ENCODE peak calls at places on chromosomes 3 and 15, in six cellular contexts. H is neuronal stem cell, J is IMR-90, C is H1, A is mesendoderm, M is mesenchymal stem cell. N is an unnamed sample.

GRCh38 chr3:149970716-149971402 is at the start of gene PFN2:
- DNase-seq in H (peak), A (peak), C (no peak), M (peak), J (peak), N (peak)

GRCh38 chr3:28940530-28940929 is 340.3 kb upstream of the RBMS3 start:
- DNase-seq in C (no peak), A (no peak), H (no peak), J (peak), M (peak), N (no peak)

GRCh38 chr15:59362339-59362738 is 10.3 kb downstream of the MYO1E start:
- DNase-seq in M (no peak), C (no peak), J (no peak), H (no peak), A (no peak), N (no peak)

GRCh38 chr3:195893121-195893449 is 15.3 kb downstream of the TNK2 start:
- DNase-seq in H (no peak), J (no peak), M (no peak), A (no peak), C (no peak), N (no peak)

GRCh38 chr15:37107071-37107753 is 6.9 kb upstream of the MEIS2 start:
- DNase-seq in H (peak), A (peak), M (peak), C (no peak), J (no peak), N (peak)

GRCh38 chr3:23888617-23889228 is 28.1 kb downstream of the NKIRAS1 start:
- DNase-seq in J (peak), M (peak), C (no peak), A (no peak), H (no peak), N (no peak)

GRCh38 chr3:53482227-53482626 is 12.2 kb upstream of the CACNA1D start:
- DNase-seq in H (no peak), J (no peak), C (no peak), A (no peak), M (no peak), N (no peak)

GRCh38 chr3:127538569-127538968 is 52.0 kb downstream of the TPRA1 start:
- DNase-seq in M (no peak), H (no peak), A (no peak), J (no peak), C (no peak), N (no peak)

GRCh38 chr15:67023517-67024321 is 41.7 kb upstream of the SMAD3 start:
- DNase-seq in M (no peak), H (no peak), C (no peak), J (no peak), A (no peak), N (no peak)

GRCh38 chr15:33021806-33022389 is 172.6 kb downstream of the FMN1 start:
- DNase-seq in A (peak), H (peak), M (peak), C (no peak), J (peak), N (no peak)

GRCh38 chr15:83810110-83810509 is 156.2 kb downstream of the ADAMTSL3 start:
- DNase-seq in H (no peak), A (no peak), M (no peak), J (no peak), C (no peak), N (no peak)

GRCh38 chr3:149415484-149415883 is 38.0 kb upstream of the TM4SF1 start:
- DNase-seq in J (no peak), H (no peak), M (peak), C (no peak), A (no peak), N (no peak)

GRCh38 chr3:194187543-194187942 is 51.6 kb downstream of the HES1 start:
- DNase-seq in J (no peak), H (no peak), M (no peak), C (no peak), A (no peak), N (no peak)

DNA sequence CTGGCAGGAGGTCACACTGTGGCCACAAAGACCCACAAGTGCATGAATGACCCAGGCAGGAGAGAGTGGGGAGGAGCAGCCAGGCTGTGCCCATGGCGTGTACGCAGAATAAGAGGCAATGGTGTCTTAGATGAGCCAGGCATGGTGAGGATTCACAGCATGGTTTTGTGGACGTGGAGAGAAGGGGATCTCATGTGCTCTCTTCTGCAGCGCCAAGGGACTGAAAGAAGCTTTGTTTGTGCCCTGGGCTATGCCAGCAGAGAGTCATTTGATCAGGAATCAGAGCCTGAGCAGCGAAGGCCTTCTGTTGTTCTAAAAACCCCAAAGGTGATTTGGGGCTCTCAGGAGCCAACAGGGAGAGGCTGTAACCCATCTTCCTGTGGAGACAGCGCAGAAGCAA is 18.7 kb upstream of the RPP14 start:
- DNase-seq in C (no peak), A (no peak), M (no peak), J (no peak), H (no peak), N (no peak)
- H2BK15ac ChIP-seq in C (no peak), A (no peak), M (no peak), J (no peak), H (no peak), N (no peak)

DNA sequence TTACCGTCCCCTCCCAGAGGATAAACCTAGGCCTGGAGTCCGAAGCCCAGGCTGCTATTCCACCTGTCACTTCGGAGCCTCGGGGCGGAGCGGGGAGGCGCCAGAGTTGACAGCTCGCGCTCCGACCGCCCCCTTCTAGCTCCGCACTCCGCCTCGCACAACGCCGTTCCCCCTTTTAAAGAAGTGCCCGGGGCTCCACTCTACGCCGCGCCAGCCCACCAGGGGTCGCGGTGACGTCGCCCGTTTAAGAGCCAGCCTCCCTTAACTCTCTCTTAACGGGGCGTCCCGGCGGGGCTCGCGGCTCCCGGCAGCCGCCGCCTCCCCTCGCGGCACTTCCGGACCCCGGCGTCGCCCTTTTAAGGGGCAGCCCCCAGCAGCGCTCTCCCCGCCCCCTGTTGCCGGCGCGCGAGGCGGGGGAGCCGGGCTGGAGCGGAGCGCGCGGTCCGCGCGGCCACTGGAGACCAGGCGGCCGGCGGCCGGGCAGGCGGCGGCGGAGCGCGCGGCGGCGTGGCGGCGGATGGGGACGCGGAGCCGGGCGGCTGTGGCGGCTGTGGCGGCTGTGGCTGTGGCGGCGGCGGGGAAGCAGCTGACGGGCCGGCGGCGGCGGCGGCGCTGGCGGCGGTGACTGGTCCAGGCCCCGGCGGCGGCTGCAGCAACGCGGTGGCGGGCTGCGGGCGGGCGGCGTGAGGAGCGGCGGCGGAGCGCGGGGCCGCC is at the start of gene INAFM2:
- DNase-seq in H (peak), J (peak), A (peak), C (peak), M (peak), N (peak)
- H3K4ac ChIP-seq in H (no peak), J (peak), A (no peak), C (no peak), M (peak), N (no peak)

DNA sequence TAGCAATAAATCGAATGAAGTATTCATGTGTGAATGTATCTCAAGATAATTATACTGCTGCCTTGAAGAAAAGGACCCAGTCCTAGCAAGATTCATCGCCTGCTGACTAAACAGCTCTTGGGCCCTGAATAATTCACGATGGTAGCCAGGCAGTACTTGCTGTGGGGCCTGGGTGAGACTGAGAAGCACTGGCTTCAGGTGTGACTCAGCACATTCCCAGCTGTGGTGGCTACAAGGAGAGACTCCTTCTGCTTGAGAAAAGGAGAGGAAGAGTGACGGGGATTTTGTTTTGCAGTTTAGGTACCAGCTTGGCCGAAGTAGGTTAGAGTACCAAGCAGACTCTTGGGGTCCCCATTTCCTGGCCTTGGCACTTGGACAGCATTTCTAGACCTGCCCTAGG is 47.6 kb upstream of the CD200R1L start:
- DNase-seq in C (peak), A (peak), H (no peak), J (peak), M (peak), N (peak)
- H3K18ac ChIP-seq in C (no peak), A (no peak), H (no peak), J (peak), M (no peak), N (no peak)

GRCh38 chr3:324423-324822 is 127.9 kb downstream of the CHL1 start:
- DNase-seq in H (no peak), M (no peak), A (no peak), C (no peak), J (no peak), N (no peak)

GRCh38 chr3:317012-317411 is 120.4 kb downstream of the CHL1 start:
- DNase-seq in H (no peak), J (no peak), M (no peak), C (no peak), A (no peak), N (no peak)

GRCh38 chr3:318903-319302 is 122.3 kb downstream of the CHL1 start:
- DNase-seq in J (no peak), C (no peak), A (no peak), H (no peak), M (no peak), N (no peak)
- H2BK15ac ChIP-seq in J (no peak), C (no peak), A (no peak), H (no peak), M (no peak), N (no peak)

DNA sequence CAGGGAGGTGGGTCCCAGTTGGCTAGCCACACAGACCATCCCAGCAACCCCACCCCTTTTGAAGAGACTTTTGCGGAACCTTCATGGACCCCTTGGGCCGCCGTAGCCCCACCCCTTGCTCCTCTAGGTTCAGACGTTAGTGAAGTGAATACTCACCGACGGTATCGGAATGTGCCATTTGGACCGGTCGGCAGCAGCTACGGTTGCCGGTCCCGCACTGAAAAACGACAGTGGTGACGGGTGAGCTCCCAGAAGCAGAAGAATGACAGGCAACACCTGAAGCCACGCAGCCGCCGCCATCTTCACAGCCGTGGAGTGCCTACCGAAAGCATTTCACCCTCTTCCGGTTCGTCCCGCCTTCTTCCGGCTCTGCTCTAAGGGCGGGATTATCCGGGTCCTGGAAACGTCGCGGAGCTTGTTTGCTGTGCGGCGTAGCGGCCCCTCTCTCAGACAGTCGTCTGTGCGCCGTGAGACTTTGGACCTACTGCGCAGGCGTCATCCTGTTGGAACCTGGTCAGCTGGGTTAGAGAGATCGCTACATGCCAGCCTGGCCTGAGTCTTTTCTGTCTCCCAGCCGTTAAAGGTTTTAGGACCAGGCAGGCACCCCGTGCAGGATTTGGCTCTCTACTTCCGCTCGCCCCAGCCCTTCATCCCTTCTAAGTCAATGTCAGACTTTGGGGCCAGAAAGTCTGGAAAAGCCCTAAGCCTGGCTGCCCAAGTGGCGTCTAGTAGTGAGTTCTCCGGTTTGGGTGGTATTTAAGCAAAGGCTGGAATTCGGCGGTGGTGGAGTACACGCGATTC is at the start of the genes GANC and TMEM87A:
- DNase-seq in A (peak), C (peak), J (peak), H (peak), M (peak), N (peak)
- H3K4ac ChIP-seq in A (peak), C (peak), J (peak), H (no peak), M (peak), N (peak)

DNA sequence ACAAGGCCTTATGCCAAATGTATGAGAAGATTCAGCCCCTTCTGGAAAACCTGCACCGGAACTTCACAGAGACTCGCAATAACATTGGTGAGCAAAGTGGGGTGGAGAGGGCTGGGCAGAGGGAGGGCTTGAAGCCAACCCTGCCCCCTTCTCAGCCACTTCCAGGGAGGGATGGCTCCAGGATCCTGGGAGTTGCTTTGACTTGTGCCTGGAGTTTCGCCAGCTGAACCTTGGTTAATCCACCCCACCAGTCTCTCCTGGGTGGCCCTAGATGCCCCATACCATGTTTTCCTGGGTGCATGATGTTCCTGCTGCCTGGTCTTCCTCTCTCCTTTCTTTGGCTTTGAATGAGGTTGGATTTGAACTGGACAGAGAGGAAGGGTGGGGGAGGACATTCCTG is 10.8 kb downstream of the TBC1D21 start:
- DNase-seq in A (no peak), H (no peak), M (no peak), J (no peak), C (no peak), N (peak)
- H3K18ac ChIP-seq in A (no peak), H (no peak), M (no peak), J (no peak), C (no peak), N (no peak)

GRCh38 chr3:98172621-98173020 is 6.1 kb downstream of the OR5H15 start:
- DNase-seq in A (no peak), J (no peak), C (no peak), M (no peak), H (no peak), N (no peak)
- H2BK15ac ChIP-seq in A (no peak), J (no peak), C (no peak), M (no peak), H (no peak), N (no peak)

DNA sequence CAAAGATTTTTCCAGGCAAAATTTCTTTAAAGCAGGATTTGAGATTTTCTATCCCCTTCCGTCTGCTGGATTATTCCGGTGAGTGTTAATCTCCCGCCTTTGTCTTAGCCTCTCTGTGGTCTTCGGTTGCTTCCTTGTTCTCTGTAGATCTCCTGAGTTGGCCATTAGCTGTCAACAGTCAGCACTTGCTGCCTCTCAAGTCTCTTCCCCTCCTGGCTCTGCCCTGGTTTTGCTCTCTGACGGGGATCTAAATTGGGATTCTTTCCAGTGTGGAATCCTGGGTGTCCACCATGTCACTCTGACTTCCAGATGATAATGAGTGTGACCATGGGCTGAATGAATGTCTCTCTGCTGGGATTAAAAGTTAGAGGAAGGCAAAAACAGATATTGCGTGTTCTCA is 121.5 kb downstream of the IGF1R start:
- DNase-seq in C (no peak), H (no peak), M (no peak), J (no peak), A (no peak), N (no peak)
- H3K4ac ChIP-seq in C (no peak), H (no peak), M (no peak), J (no peak), A (peak), N (no peak)

GRCh38 chr3:134371542-134372324 is 2.5 kb downstream of the AMOTL2 start:
- DNase-seq in C (no peak), M (peak), H (no peak), A (peak), J (peak), N (peak)
- H3K18ac ChIP-seq in C (peak), M (peak), H (no peak), A (peak), J (peak), N (no peak)

GRCh38 chr15:78192826-78193594 is 41.4 kb downstream of the ACSBG1 start:
- DNase-seq in H (no peak), J (no peak), A (no peak), C (no peak), M (no peak), N (no peak)

GRCh38 chr15:78197632-78198031 is 36.7 kb downstream of the ACSBG1 start:
- DNase-seq in M (no peak), A (no peak), H (no peak), J (no peak), C (no peak), N (no peak)

GRCh38 chr15:78193731-78194567 is 40.4 kb downstream of the ACSBG1 start:
- DNase-seq in J (no peak), M (no peak), H (no peak), A (no peak), C (no peak), N (no peak)

GRCh38 chr15:78195735-78196201 is 38.6 kb downstream of the ACSBG1 start:
- DNase-seq in C (no peak), J (no peak), M (no peak), H (no peak), A (peak), N (peak)

DNA sequence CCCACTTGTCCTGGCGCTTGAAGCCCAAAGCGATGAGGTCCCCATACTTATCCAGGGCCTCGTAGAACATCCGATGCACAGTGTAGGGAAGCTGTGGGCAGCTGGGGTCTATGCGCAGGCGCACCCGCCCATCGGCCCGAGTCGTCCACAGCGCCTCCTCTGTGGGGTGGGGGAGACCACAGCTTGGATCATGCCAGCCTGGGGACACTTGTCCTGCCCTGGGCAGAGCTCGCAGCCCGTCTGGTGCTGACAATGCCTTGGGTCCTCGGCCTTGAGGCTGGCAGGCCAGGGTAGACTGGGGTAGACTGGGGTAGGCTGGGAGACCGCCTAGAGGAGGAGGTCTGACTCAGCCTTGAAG is 39.8 kb downstream of the ACSBG1 start:
- DNase-seq in J (no peak), C (no peak), A (no peak), M (no peak), H (no peak), N (no peak)
- H2BK15ac ChIP-seq in J (no peak), C (no peak), A (no peak), M (no peak), H (peak), N (no peak)

N was measured in H9.